ENCODE peak calls at places on chromosomes 2 and 18, in four cellular contexts. W is IMR-90, M is neuronal stem cell, J is mesendoderm. I is an unnamed sample.

GRCh38 chr2:118569876-118570535 is 277.4 kb downstream of the EN1 start:
- DNase-seq in M (no peak), W (no peak), J (no peak), I (no peak)

GRCh38 chr2:234031207-234031606 is 19.3 kb upstream of the SPP2 start:
- DNase-seq in W (peak; percentile 12), M (no peak), J (no peak), I (no peak)

GRCh38 chr2:62410926-62411456 is 95.0 kb downstream of the TMEM17 start:
- DNase-seq in M (peak; percentile 14), J (peak; percentile 57), W (no peak), I (no peak)

GRCh38 chr2:50444286-50444685 is 587.6 kb downstream of the NRXN1 start:
- DNase-seq in W (no peak), M (no peak), J (no peak), I (peak; percentile 10)

GRCh38 chr2:240203031-240203841 is 62.8 kb upstream of the OTOS start:
- DNase-seq in J (no peak), W (no peak), M (peak; percentile 21), I (peak; percentile 16)

GRCh38 chr2:191851159-191851558 is 4.3 kb upstream of the CAVIN2 start:
- DNase-seq in W (no peak), M (no peak), J (no peak), I (no peak)

GRCh38 chr2:73091696-73092095 is 20.2 kb upstream of the SFXN5 start:
- DNase-seq in M (no peak), W (no peak), J (no peak), I (no peak)

GRCh38 chr2:14567561-14567960 is 65.0 kb upstream of the LRATD1 start:
- DNase-seq in J (no peak), W (peak; percentile 27), M (no peak), I (no peak)

GRCh38 chr2:176533505-176534193 is 264.4 kb downstream of the MTX2 start:
- DNase-seq in J (no peak), M (no peak), W (no peak), I (no peak)

GRCh38 chr2:116787808-116788207 is 1026.7 kb upstream of the DDX18 start:
- DNase-seq in W (no peak), J (no peak), M (no peak), I (no peak)

GRCh38 chr2:148554459-148555247 is 89.9 kb upstream of the EPC2 start:
- DNase-seq in J (peak; percentile 97), W (no peak), M (no peak), I (peak; percentile 80)

GRCh38 chr2:26008851-26009566 is 24.9 kb upstream of the RAB10 start:
- DNase-seq in M (no peak), W (peak; percentile 79), J (no peak), I (no peak)

GRCh38 chr18:79366177-79367094 is 29.3 kb upstream of the NFATC1 start:
- DNase-seq in W (peak; percentile 95), M (no peak), J (no peak), I (no peak)

GRCh38 chr2:240236217-240237111 is 96.0 kb upstream of the OTOS start:
- DNase-seq in W (no peak), J (peak; percentile 40), M (no peak), I (no peak)

GRCh38 chr2:234133004-234133403 is 82.5 kb downstream of the SPP2 start:
- DNase-seq in J (no peak), M (no peak), W (no peak), I (no peak)

GRCh38 chr2:46431481-46432235 is 47.7 kb upstream of the TMEM247 start:
- DNase-seq in M (no peak), J (peak; percentile 3), W (peak; percentile 70), I (no peak)

GRCh38 chr2:7730990-7731389 is 813.8 kb downstream of the RNF144A start:
- DNase-seq in W (no peak), M (no peak), J (no peak), I (no peak)

GRCh38 chr2:200466703-200467418 is 43.0 kb downstream of the KCTD18 start:
- DNase-seq in J (no peak), W (peak; percentile 56), M (no peak), I (no peak)

GRCh38 chr2:187775651-187776050 is 221.4 kb upstream of the TFPI start:
- DNase-seq in M (no peak), W (peak; percentile 15), J (no peak), I (no peak)

GRCh38 chr2:71303849-71304248 is 27.7 kb upstream of the ZNF638 start:
- DNase-seq in W (no peak), J (no peak), M (no peak), I (no peak)

GRCh38 chr2:61995515-61995914 is 90.0 kb downstream of the COMMD1 start:
- DNase-seq in M (no peak), J (no peak), W (no peak), I (no peak)

GRCh38 chr2:134446431-134447091 is 192.7 kb downstream of the MGAT5 start:
- DNase-seq in J (no peak), M (no peak), W (peak; percentile 47), I (no peak)

GRCh38 chr2:33848486-33848885 is 249.4 kb upstream of the FAM98A start:
- DNase-seq in M (no peak), W (peak; percentile 80), J (no peak), I (no peak)

GRCh38 chr2:95359035-95359434 is 43.5 kb upstream of the FAHD2A start:
- DNase-seq in W (peak; percentile 73), J (no peak), M (no peak), I (no peak)

GRCh38 chr2:238061310-238062202 is 755 bp downstream of the SCLY start:
- DNase-seq in M (peak; percentile 27), W (peak; percentile 33), J (peak; percentile 76), I (peak; percentile 82)

GRCh38 chr2:121074322-121074932 is 210.6 kb downstream of the TFCP2L1 start:
- DNase-seq in J (no peak), M (no peak), W (no peak), I (no peak)

GRCh38 chr2:172168917-172169346 is 66.2 kb upstream of the DLX2 start:
- DNase-seq in J (no peak), W (peak; percentile 75), M (no peak), I (no peak)

GRCh38 chr2:20369366-20369765 is 18.7 kb upstream of the PUM2 start:
- DNase-seq in M (no peak), J (no peak), W (no peak), I (no peak)

GRCh38 chr18:28178720-28179119 is 1.8 kb upstream of the CDH2 start:
- DNase-seq in W (peak; percentile 44), J (peak; percentile 87), M (no peak), I (peak; percentile 59)
- H3K4me3 ChIP-seq in W (peak overlapping the region; percentile 99), J (peak overlapping the region; percentile 66), M (no peak overlapping the region), I (peak overlapping the region; percentile 49)

GRCh38 chr18:58578835-58579560 is 49.9 kb downstream of the ALPK2 start:
- DNase-seq in W (peak; percentile 88), M (no peak), J (peak; percentile 79), I (no peak)

GRCh38 chr18:58580078-58580477 is 48.8 kb downstream of the ALPK2 start:
- DNase-seq in W (peak; percentile 43), J (no peak), M (no peak), I (no peak)

GRCh38 chr18:58576641-58577251 is 52.1 kb downstream of the ALPK2 start:
- DNase-seq in J (no peak), M (no peak), W (peak; percentile 76), I (no peak)

GRCh38 chr18:58579561-58580047 is 49.3 kb downstream of the ALPK2 start:
- DNase-seq in J (peak; percentile 54), M (no peak), W (peak; percentile 91), I (no peak)

DNA sequence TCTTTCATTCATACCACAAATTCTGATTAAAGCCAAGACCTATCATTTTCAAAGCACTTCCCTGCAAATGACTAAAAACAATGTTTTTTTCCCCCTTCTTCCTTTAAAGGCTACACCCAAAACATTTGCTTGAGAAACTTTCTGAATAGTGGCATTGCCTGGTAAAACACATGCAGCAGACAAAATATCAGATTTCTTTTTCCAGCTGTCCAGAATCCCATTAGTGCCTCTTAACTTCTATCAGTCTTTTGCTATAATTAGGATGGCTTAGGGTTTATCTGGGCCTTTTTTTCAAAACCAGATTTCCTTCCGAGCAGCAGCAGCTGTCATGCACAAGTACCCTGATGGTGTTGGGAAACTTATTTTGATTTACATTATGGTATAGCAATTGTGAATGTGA is 50.6 kb downstream of the ALPK2 start:
- DNase-seq in W (peak; percentile 28), M (no peak), J (no peak), I (no peak)
- H3K4me2 ChIP-seq in W (peak overlapping the region; percentile 86), M (no peak overlapping the region), J (no peak overlapping the region), I (no peak overlapping the region)

GRCh38 chr2:170816499-170817246 is at the start of gene GAD1:
- DNase-seq in W (peak; percentile 46), M (peak; percentile 33), J (peak; percentile 70), I (peak; percentile 78)

GRCh38 chr2:170815746-170816498 is 765 bp upstream of the GAD1 start:
- DNase-seq in M (peak; percentile 84), W (peak; percentile 21), J (peak; percentile 91), I (peak; percentile 94)

GRCh38 chr2:170818294-170819104 is 1.8 kb downstream of the GAD1 start:
- DNase-seq in M (peak; percentile 23), W (no peak), J (no peak), I (peak; percentile 65)

GRCh38 chr2:170817999-170818293 is 1.3 kb downstream of the GAD1 start:
- DNase-seq in W (no peak), J (no peak), M (peak; percentile 44), I (peak; percentile 66)

GRCh38 chr2:170817247-170817998 is 736 bp downstream of the GAD1 start:
- DNase-seq in W (peak; percentile 5), M (peak; percentile 12), J (peak; percentile 69), I (peak; percentile 57)
- H3K4me3 ChIP-seq in W (peak overlapping the region; percentile 23), M (peak overlapping the region; percentile 69), J (peak overlapping the region; percentile 14), I (peak overlapping the region; percentile 63)

GRCh38 chr18:25166113-25166512 is 185.9 kb downstream of the ZNF521 start:
- DNase-seq in J (no peak), M (no peak), W (peak; percentile 73), I (no peak)
- H3K4me2 ChIP-seq in J (no peak overlapping the region), M (no peak overlapping the region), W (peak overlapping the region; percentile 10), I (no peak overlapping the region)

GRCh38 chr2:215750763-215751162 is 262.6 kb downstream of the MREG start:
- DNase-seq in M (no peak), W (no peak), J (no peak), I (no peak)

GRCh38 chr2:215753808-215754207 is 259.5 kb downstream of the MREG start:
- DNase-seq in J (no peak), M (no peak), W (no peak), I (no peak)

GRCh38 chr2:215751200-215751910 is 262.0 kb downstream of the MREG start:
- DNase-seq in J (no peak), W (peak; percentile 93), M (no peak), I (no peak)

GRCh38 chr2:215751911-215752272 is 261.5 kb downstream of the MREG start:
- DNase-seq in J (no peak), M (no peak), W (no peak), I (no peak)

GRCh38 chr2:215752436-215752835 is 260.9 kb downstream of the MREG start:
- DNase-seq in J (no peak), M (no peak), W (no peak), I (no peak)
- H3K4me3 ChIP-seq in J (no peak overlapping the region), M (no peak overlapping the region), W (no peak overlapping the region), I (no peak overlapping the region)